ENCODE peak calls at places on chromosomes 4 and X, in six cellular contexts. C is GM23248, R is mesendoderm, W is mesenchymal stem cell, U is HepG2, H is IMR-90. D is an unnamed sample.

GRCh38 chrX:22589845-22590244 is 317.1 kb downstream of the CBLL2 start:
- DNase-seq in C (no peak), R (no peak), W (no peak), U (no peak), H (no peak), D (no peak)

GRCh38 chr4:72505314-72505744 is 63.7 kb downstream of the ADAMTS3 start:
- DNase-seq in C (peak; percentile 70), R (peak; percentile 86), W (peak; percentile 71), U (peak; percentile 24), H (peak; percentile 58), D (peak; percentile 39)

GRCh38 chrX:103877571-103877970 is 45.5 kb upstream of the RAB9B start:
- DNase-seq in C (peak; percentile 50), R (no peak), W (no peak), U (no peak), H (no peak), D (no peak)

GRCh38 chr4:13640149-13640671 is 12.7 kb upstream of the BOD1L1 start:
- DNase-seq in C (peak; percentile 44), R (peak; percentile 90), W (peak; percentile 94), U (no peak), H (peak; percentile 88), D (peak; percentile 72)

GRCh38 chrX:72046447-72046846 is 85.3 kb downstream of the RTL5 start:
- DNase-seq in C (no peak), R (no peak), W (peak; percentile 19), U (no peak), H (no peak), D (peak; percentile 40)

GRCh38 chr4:162163892-162164759 is at the start of gene FSTL5:
- DNase-seq in C (peak; percentile 27), R (peak; percentile 99), W (peak; percentile 84), U (peak; percentile 16), H (peak; percentile 2), D (peak; percentile 66)

GRCh38 chrX:9327086-9327746 is 137.6 kb upstream of the TBL1X start:
- DNase-seq in C (no peak), R (no peak), W (no peak), U (no peak), H (no peak), D (no peak)

GRCh38 chrX:115584715-115585114 is 23.7 kb downstream of the PLS3 start:
- DNase-seq in C (peak; percentile 74), R (no peak), W (peak; percentile 61), U (no peak), H (peak; percentile 64), D (peak; percentile 47)

GRCh38 chrX:69073241-69073640 is 92.0 kb downstream of the PJA1 start:
- DNase-seq in C (no peak), R (no peak), W (no peak), U (no peak), H (no peak), D (no peak)

GRCh38 chrX:13597928-13598327 is 28.5 kb downstream of the EGFL6 start:
- DNase-seq in C (peak; percentile 4), R (no peak), W (peak; percentile 7), U (no peak), H (peak; percentile 6), D (peak; percentile 3)

GRCh38 chr4:98519268-98519993 is 139.0 kb downstream of the TSPAN5 start:
- DNase-seq in C (peak; percentile 63), R (no peak), W (peak; percentile 33), U (peak; percentile 61), H (peak; percentile 76), D (peak; percentile 94)

DNA sequence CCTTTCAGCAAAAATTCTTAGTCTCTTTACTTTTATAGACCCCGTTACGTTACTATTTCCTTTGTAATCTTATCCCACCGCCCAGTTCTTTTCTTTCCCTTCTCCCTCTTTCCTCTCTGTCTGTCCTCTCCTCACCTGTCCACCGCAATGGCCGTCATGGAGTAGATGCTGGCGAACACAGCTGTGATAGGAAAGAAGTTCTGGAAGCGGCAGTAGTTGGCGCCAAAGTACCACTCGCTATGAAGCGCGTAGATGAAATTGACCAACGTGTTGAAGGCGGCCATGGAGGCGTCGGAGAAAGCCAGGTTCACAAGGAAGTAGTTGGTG is 829 bp downstream of the TACR3 start:
- DNase-seq in C (no peak), R (peak; percentile 82), W (no peak), U (no peak), H (no peak), D (no peak)
- H3K9ac ChIP-seq in C (no peak overlapping the region), R (peak overlapping the region; percentile 69), W (no peak overlapping the region), U (no peak overlapping the region), H (no peak overlapping the region), D (no peak overlapping the region)

GRCh38 chr4:81469774-81470455 is 1.8 kb downstream of the RASGEF1B start:
- DNase-seq in C (no peak), R (peak; percentile 51), W (no peak), U (no peak), H (no peak), D (no peak)

GRCh38 chr4:81467672-81467964 is 4.1 kb downstream of the RASGEF1B start:
- DNase-seq in C (no peak), R (no peak), W (no peak), U (no peak), H (no peak), D (no peak)

GRCh38 chr4:81468685-81469084 is 3.0 kb downstream of the RASGEF1B start:
- DNase-seq in C (no peak), R (no peak), W (no peak), U (no peak), H (no peak), D (no peak)

GRCh38 chr4:81465668-81466357 is 5.9 kb downstream of the RASGEF1B start:
- DNase-seq in C (no peak), R (no peak), W (no peak), U (no peak), H (no peak), D (no peak)

DNA sequence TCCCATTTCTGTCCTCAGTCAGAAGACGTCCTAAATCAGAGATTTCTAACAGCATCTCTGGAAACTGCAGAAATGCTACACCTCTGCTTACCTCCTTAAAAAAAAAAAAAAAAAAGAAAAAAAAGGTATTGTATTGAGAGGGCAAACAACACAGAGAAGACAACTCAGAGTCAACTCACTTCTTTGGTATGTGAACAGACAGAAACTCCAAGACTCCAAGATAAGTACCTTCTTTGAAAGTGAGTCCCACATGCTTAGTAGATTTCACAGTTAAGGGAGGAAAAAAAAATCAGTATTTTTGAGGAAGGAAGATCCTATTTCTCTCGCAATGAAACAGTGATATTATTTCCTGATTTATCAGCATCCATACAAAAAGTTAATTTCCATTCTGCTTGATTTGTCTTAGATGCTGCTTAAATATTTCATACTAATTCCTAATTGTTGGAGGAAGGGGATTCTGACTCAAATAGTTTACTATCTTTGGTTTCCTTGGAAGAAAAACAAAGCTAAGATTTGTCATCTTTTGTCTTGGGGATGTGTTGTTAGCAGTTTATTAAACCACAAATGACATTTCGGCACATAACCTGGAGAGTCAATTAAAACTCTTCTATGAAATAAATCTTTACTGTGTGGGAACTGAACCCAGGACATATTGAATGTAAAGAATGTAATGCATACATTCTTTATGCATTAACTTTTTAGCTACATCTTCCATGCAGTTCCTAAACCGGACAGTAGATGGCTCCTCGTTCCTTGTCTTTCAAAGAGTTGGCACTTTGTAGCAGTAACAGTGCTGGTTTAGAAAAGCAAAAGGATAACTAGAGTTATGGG is 4.7 kb downstream of the RASGEF1B start:
- DNase-seq in C (peak; percentile 76), R (peak; percentile 91), W (peak; percentile 70), U (peak; percentile 56), H (peak; percentile 66), D (peak; percentile 26)
- H3K4me1 ChIP-seq in C (peaks cover 9% of the 10 kb centered on the region), R (peaks cover 2% of the 10 kb centered on the region), W (peaks cover 11% of the 10 kb centered on the region), U (peaks cover 14% of the 10 kb centered on the region), H (peaks cover 2% of the 10 kb centered on the region), D (peaks cover 11% of the 10 kb centered on the region)

GRCh38 chr4:37651781-37652377 is 34.3 kb downstream of the RELL1 start:
- DNase-seq in C (no peak), R (no peak), W (no peak), U (peak; percentile 9), H (no peak), D (no peak)

GRCh38 chr4:37645736-37646135 is 40.4 kb downstream of the RELL1 start:
- DNase-seq in C (no peak), R (no peak), W (no peak), U (no peak), H (no peak), D (no peak)

GRCh38 chr4:37646237-37646636 is 39.9 kb downstream of the RELL1 start:
- DNase-seq in C (no peak), R (no peak), W (no peak), U (no peak), H (no peak), D (no peak)

GRCh38 chr4:37644962-37645361 is 41.2 kb downstream of the RELL1 start:
- DNase-seq in C (no peak), R (no peak), W (no peak), U (no peak), H (peak; percentile 91), D (peak; percentile 65)

DNA sequence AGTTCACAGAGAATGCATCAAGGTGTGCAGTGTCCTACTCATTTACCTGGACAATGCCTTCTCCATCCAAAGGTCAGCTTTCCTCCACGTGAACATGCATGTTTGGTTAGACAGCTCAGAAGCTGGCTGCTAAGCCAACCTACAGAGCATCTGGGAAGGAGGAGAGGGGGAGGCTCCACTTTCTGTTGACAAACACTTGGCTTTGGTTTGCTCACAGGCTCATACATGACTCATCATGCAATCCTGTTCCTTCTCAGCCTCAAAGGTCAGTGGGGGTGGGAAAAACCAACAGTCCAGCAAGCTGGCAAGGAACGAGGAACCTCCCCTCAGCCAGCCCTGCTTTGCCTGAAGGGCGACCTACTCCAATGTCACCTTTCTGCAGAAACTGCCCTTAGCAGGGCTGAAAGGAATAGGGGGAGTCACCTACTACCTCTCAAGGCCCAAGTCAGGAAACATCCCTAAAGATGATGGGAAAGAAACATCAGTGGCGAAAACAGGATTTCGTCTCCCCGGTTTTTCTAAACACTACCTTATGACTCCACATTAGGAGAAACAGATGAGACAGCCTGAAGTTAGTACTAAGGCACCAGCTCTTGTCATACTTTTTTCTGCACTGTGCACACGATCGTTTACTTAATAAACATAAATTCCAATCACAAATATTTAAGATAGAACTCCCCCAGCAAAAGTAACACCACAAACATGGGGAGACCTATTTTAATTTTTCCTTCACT is 37.9 kb downstream of the RELL1 start:
- DNase-seq in C (peak; percentile 96), R (peak; percentile 93), W (peak; percentile 97), U (peak; percentile 92), H (peak; percentile 96), D (peak; percentile 83)
- H3K4me2 ChIP-seq in C (peak overlapping the region; percentile 63), R (no peak overlapping the region), W (peak overlapping the region; percentile 41), U (peak overlapping the region; percentile 55), H (peak overlapping the region; percentile 65), D (peak overlapping the region; percentile 66)

GRCh38 chr4:77154761-77155499 is 2.1 kb upstream of the CCNG2 start:
- DNase-seq in C (no peak), R (no peak), W (no peak), U (no peak), H (no peak), D (no peak)

GRCh38 chr4:77151246-77151645 is 5.8 kb upstream of the CCNG2 start:
- DNase-seq in C (peak; percentile 66), R (no peak), W (no peak), U (no peak), H (no peak), D (no peak)

GRCh38 chr4:77154074-77154473 is 2.9 kb upstream of the CCNG2 start:
- DNase-seq in C (no peak), R (no peak), W (no peak), U (no peak), H (no peak), D (no peak)

GRCh38 chr4:77153016-77153415 is 4.0 kb upstream of the CCNG2 start:
- DNase-seq in C (no peak), R (no peak), W (no peak), U (no peak), H (no peak), D (no peak)

DNA sequence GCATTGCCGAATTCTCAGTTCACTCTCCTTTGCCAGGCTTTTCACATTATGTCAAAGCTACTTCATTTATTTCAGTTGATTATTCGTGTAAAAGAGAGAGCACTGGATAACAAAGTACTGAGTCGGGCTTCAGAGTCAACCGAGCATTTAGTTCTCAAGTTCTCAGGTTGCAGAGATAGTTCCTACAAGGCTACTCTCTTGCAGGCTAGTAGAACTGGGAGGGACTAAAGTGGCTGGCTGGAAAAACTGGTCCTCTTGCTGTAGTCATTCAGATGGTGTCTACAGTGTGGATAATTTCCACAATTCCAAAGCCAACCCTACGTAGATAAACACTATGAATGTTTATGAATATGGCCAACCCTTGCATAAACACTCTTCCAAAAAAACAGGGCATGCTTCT is 4.6 kb upstream of the CCNG2 start:
- DNase-seq in C (peak; percentile 14), R (peak; percentile 75), W (peak; percentile 40), U (no peak), H (peak; percentile 69), D (no peak)
- H3K9ac ChIP-seq in C (no peak overlapping the region), R (no peak overlapping the region), W (no peak overlapping the region), U (no peak overlapping the region), H (no peak overlapping the region), D (no peak overlapping the region)

D was measured in astrocyte.